ENCODE peak calls at places on chromosome 18, in eight cellular contexts. S is M059J; M is NCI-H1417; Y is NCI-H2081; N is nephron progenitor cell; A is activated effector memory CD4-positive, alpha-beta T cell treated with Interleukin-2 at 50 U/mL for 16 hours; Q is HCEC 1CT; O is psoas muscle. Z is an unnamed sample.
A peak's percentile ranks its signal among the peaks of the same experiment; 100 is the strongest.

GRCh38 chr18:37844209-37844970 is 278.8 kb upstream of the CELF4 start:
- DNase-seq in M (peak; percentile 61), O (no peak), Y (no peak), N (no peak), Q (no peak), S (no peak), A (no peak), Z (no peak)

GRCh38 chr18:34632323-34632722 is 77.8 kb upstream of the DTNA start:
- DNase-seq in M (peak; percentile 17), N (no peak), O (no peak), S (no peak), Q (no peak), Y (no peak), A (no peak), Z (peak; percentile 8)

GRCh38 chr18:49048361-49048760 is 97.6 kb upstream of the SMAD7 start:
- DNase-seq in S (peak; percentile 78), N (no peak), M (no peak), Q (no peak), A (no peak), Y (no peak), O (no peak), Z (no peak)

GRCh38 chr18:42706618-42707017 is 408.9 kb downstream of the RIT2 start:
- DNase-seq in Y (peak; percentile 51), S (peak; percentile 6), N (peak; percentile 34), O (no peak), A (no peak), M (peak; percentile 78), Q (peak; percentile 1), Z (no peak)

GRCh38 chr18:11850821-11851155 is 425 bp upstream of the CHMP1B start:
- DNase-seq in Y (peak; percentile 56), S (peak; percentile 80), Q (no peak), O (no peak), A (no peak), M (peak; percentile 87), N (no peak), Z (no peak)

GRCh38 chr18:6724331-6724730 is 5.2 kb upstream of the ARHGAP28 start:
- DNase-seq in N (no peak), Y (no peak), M (no peak), Q (no peak), S (no peak), O (no peak), A (no peak), Z (no peak)

GRCh38 chr18:67318651-67319050 is 197.9 kb downstream of the DSEL start:
- DNase-seq in O (no peak), M (no peak), Y (no peak), Q (peak; percentile 42), S (peak; percentile 38), A (no peak), N (no peak), Z (no peak)

GRCh38 chr18:76679259-76679658 is 143.1 kb upstream of the ZNF236 start:
- DNase-seq in O (no peak), Y (peak; percentile 7), N (peak; percentile 47), M (peak; percentile 92), Q (no peak), A (no peak), S (no peak), Z (peak; percentile 79)

GRCh38 chr18:55317322-55317721 is 270.7 kb downstream of the TCF4 start:
- DNase-seq in A (no peak), Q (no peak), S (no peak), Y (no peak), O (no peak), N (no peak), M (no peak), Z (no peak)

GRCh38 chr18:2903006-2903405 is 56.2 kb downstream of the EMILIN2 start:
- DNase-seq in N (no peak), Y (no peak), S (peak; percentile 51), O (peak; percentile 83), A (no peak), Q (peak; percentile 50), M (no peak), Z (no peak)

GRCh38 chr18:33761363-33761762 is 183.3 kb downstream of the ASXL3 start:
- DNase-seq in S (peak; percentile 5), Y (peak; percentile 60), M (peak; percentile 46), N (no peak), A (no peak), Q (no peak), O (no peak), Z (peak; percentile 16)

GRCh38 chr18:59279193-59279592 is 5.9 kb upstream of the RAX start:
- DNase-seq in M (no peak), S (no peak), Y (no peak), Q (no peak), O (no peak), A (no peak), N (no peak), Z (no peak)

GRCh38 chr18:1585881-1586488 is 681.3 kb downstream of the ADCYAP1 start:
- DNase-seq in Y (peak; percentile 58), A (no peak), M (peak; percentile 65), S (peak; percentile 25), Q (peak; percentile 7), O (no peak), N (peak; percentile 10), Z (peak; percentile 56)

GRCh38 chr18:32441536-32441935 is 29.1 kb downstream of the GAREM1 start:
- DNase-seq in Y (no peak), N (no peak), M (no peak), Q (no peak), S (no peak), O (no peak), A (no peak), Z (no peak)

GRCh38 chr18:48294894-48295585 is 114.1 kb downstream of the ZBTB7C start:
- DNase-seq in O (no peak), M (peak; percentile 74), N (no peak), Q (no peak), S (no peak), Y (no peak), A (no peak), Z (no peak)

GRCh38 chr18:42508683-42509347 is 553.8 kb downstream of the PIK3C3 start:
- DNase-seq in A (no peak), Y (peak; percentile 37), O (no peak), Q (no peak), M (peak; percentile 68), N (no peak), S (no peak), Z (peak; percentile 68)

GRCh38 chr18:13254971-13255927 is 36.7 kb downstream of the LDLRAD4 start:
- DNase-seq in Y (no peak), N (no peak), Q (no peak), A (no peak), S (no peak), O (no peak), M (no peak), Z (no peak)

GRCh38 chr18:2169656-2170055 is 401.6 kb downstream of the METTL4 start:
- DNase-seq in O (no peak), Y (no peak), N (no peak), M (no peak), A (no peak), Q (no peak), S (peak; percentile 26), Z (no peak)

GRCh38 chr18:77039196-77040140 is 93.1 kb downstream of the MBP start:
- DNase-seq in N (no peak), S (no peak), O (no peak), M (no peak), Y (no peak), Q (no peak), A (no peak), Z (no peak)

GRCh38 chr18:41938445-41938844 is 16.6 kb upstream of the PIK3C3 start:
- DNase-seq in O (no peak), Q (peak; percentile 96), S (peak; percentile 95), A (no peak), N (no peak), M (no peak), Y (no peak), Z (no peak)

GRCh38 chr18:13436596-13436995 is 218.0 kb downstream of the LDLRAD4 start:
- DNase-seq in Q (no peak), M (no peak), N (no peak), S (no peak), Y (no peak), A (peak; percentile 44), O (no peak), Z (no peak)

GRCh38 chr18:37470986-37471385 is 94.6 kb downstream of the CELF4 start:
- DNase-seq in M (no peak), Q (no peak), O (no peak), A (no peak), N (no peak), Y (no peak), S (no peak), Z (no peak)